ENCODE peak calls at places on chromosomes 5 and 9, in eight cellular contexts. One of them, this sample, is unnamed.

GRCh38 chr5:131628990-131629389 is 6.0 kb downstream of the RAPGEF6 start:
- DNase-seq in stimulated activated CD4-positive, alpha-beta T cell treated with anti-CD3 and anti-CD28 coated beads, TNF-alpha, amount 100 ng/mL, for 24 hours: no peak
- DNase-seq in sciatic nerve: no peak
- DNase-seq in right cardiac atrium: no peak
- DNase-seq in activated CD8-positive, alpha-beta memory T cell treated with anti-CD3 and anti-CD28 coated beads, Interleukin-2, amount 10 ng/mL, durations not matched to agents 7 days and 5 days: no peak
- DNase-seq in caudate nucleus: no peak
- DNase-seq in fibroblast of mammary gland: peak
- DNase-seq in heart left ventricle: no peak
- DNase-seq in this sample: no peak

GRCh38 chr9:123357748-123358059 is 1.7 kb downstream of the CRB2 start:
- DNase-seq in fibroblast of mammary gland: no peak
- DNase-seq in activated CD8-positive, alpha-beta memory T cell treated with anti-CD3 and anti-CD28 coated beads, Interleukin-2, amount 10 ng/mL, durations not matched to agents 7 days and 5 days: no peak
- DNase-seq in heart left ventricle: no peak
- DNase-seq in caudate nucleus: no peak
- DNase-seq in stimulated activated CD4-positive, alpha-beta T cell treated with anti-CD3 and anti-CD28 coated beads, TNF-alpha, amount 100 ng/mL, for 24 hours: no peak
- DNase-seq in right cardiac atrium: no peak
- DNase-seq in sciatic nerve: no peak
- DNase-seq in this sample: no peak

GRCh38 chr5:129460951-129461815 is 1.1 kb downstream of the ADAMTS19 start:
- DNase-seq in activated CD8-positive, alpha-beta memory T cell treated with anti-CD3 and anti-CD28 coated beads, Interleukin-2, amount 10 ng/mL, durations not matched to agents 7 days and 5 days: no peak
- DNase-seq in right cardiac atrium: peak
- DNase-seq in fibroblast of mammary gland: no peak
- DNase-seq in stimulated activated CD4-positive, alpha-beta T cell treated with anti-CD3 and anti-CD28 coated beads, TNF-alpha, amount 100 ng/mL, for 24 hours: peak
- DNase-seq in caudate nucleus: peak
- DNase-seq in heart left ventricle: peak
- DNase-seq in sciatic nerve: no peak
- DNase-seq in this sample: peak

GRCh38 chr5:140312067-140312790 is 9.3 kb upstream of the PFDN1 start:
- DNase-seq in right cardiac atrium: no peak
- DNase-seq in stimulated activated CD4-positive, alpha-beta T cell treated with anti-CD3 and anti-CD28 coated beads, TNF-alpha, amount 100 ng/mL, for 24 hours: no peak
- DNase-seq in heart left ventricle: no peak
- DNase-seq in fibroblast of mammary gland: peak
- DNase-seq in sciatic nerve: no peak
- DNase-seq in caudate nucleus: no peak
- DNase-seq in activated CD8-positive, alpha-beta memory T cell treated with anti-CD3 and anti-CD28 coated beads, Interleukin-2, amount 10 ng/mL, durations not matched to agents 7 days and 5 days: no peak
- DNase-seq in this sample: no peak

GRCh38 chr9:114348261-114348905 is 18.7 kb downstream of the ORM2 start:
- DNase-seq in heart left ventricle: no peak
- DNase-seq in right cardiac atrium: no peak
- DNase-seq in sciatic nerve: no peak
- DNase-seq in caudate nucleus: no peak
- DNase-seq in activated CD8-positive, alpha-beta memory T cell treated with anti-CD3 and anti-CD28 coated beads, Interleukin-2, amount 10 ng/mL, durations not matched to agents 7 days and 5 days: no peak
- DNase-seq in fibroblast of mammary gland: no peak
- DNase-seq in stimulated activated CD4-positive, alpha-beta T cell treated with anti-CD3 and anti-CD28 coated beads, TNF-alpha, amount 100 ng/mL, for 24 hours: no peak
- DNase-seq in this sample: no peak

GRCh38 chr5:56278267-56278826 is 45.2 kb upstream of the ANKRD55 start:
- DNase-seq in stimulated activated CD4-positive, alpha-beta T cell treated with anti-CD3 and anti-CD28 coated beads, TNF-alpha, amount 100 ng/mL, for 24 hours: no peak
- DNase-seq in activated CD8-positive, alpha-beta memory T cell treated with anti-CD3 and anti-CD28 coated beads, Interleukin-2, amount 10 ng/mL, durations not matched to agents 7 days and 5 days: no peak
- DNase-seq in fibroblast of mammary gland: peak
- DNase-seq in heart left ventricle: no peak
- DNase-seq in sciatic nerve: no peak
- DNase-seq in right cardiac atrium: no peak
- DNase-seq in caudate nucleus: no peak
- DNase-seq in this sample: no peak

GRCh38 chr5:105230516-105230915 is 1667.9 kb upstream of the NUDT12 start:
- DNase-seq in fibroblast of mammary gland: no peak
- DNase-seq in stimulated activated CD4-positive, alpha-beta T cell treated with anti-CD3 and anti-CD28 coated beads, TNF-alpha, amount 100 ng/mL, for 24 hours: no peak
- DNase-seq in right cardiac atrium: no peak
- DNase-seq in sciatic nerve: no peak
- DNase-seq in activated CD8-positive, alpha-beta memory T cell treated with anti-CD3 and anti-CD28 coated beads, Interleukin-2, amount 10 ng/mL, durations not matched to agents 7 days and 5 days: no peak
- DNase-seq in heart left ventricle: no peak
- DNase-seq in caudate nucleus: no peak
- DNase-seq in this sample: no peak

GRCh38 chr5:123422433-123423277 is 548 bp downstream of the CEP120 start:
- DNase-seq in right cardiac atrium: no peak
- DNase-seq in sciatic nerve: no peak
- DNase-seq in stimulated activated CD4-positive, alpha-beta T cell treated with anti-CD3 and anti-CD28 coated beads, TNF-alpha, amount 100 ng/mL, for 24 hours: no peak
- DNase-seq in heart left ventricle: no peak
- DNase-seq in activated CD8-positive, alpha-beta memory T cell treated with anti-CD3 and anti-CD28 coated beads, Interleukin-2, amount 10 ng/mL, durations not matched to agents 7 days and 5 days: no peak
- DNase-seq in fibroblast of mammary gland: peak
- DNase-seq in caudate nucleus: peak
- DNase-seq in this sample: peak

GRCh38 chr5:62732677-62733121 is 154.1 kb downstream of the LRRC70 start:
- DNase-seq in sciatic nerve: no peak
- DNase-seq in caudate nucleus: no peak
- DNase-seq in activated CD8-positive, alpha-beta memory T cell treated with anti-CD3 and anti-CD28 coated beads, Interleukin-2, amount 10 ng/mL, durations not matched to agents 7 days and 5 days: no peak
- DNase-seq in stimulated activated CD4-positive, alpha-beta T cell treated with anti-CD3 and anti-CD28 coated beads, TNF-alpha, amount 100 ng/mL, for 24 hours: no peak
- DNase-seq in fibroblast of mammary gland: peak
- DNase-seq in heart left ventricle: no peak
- DNase-seq in right cardiac atrium: no peak
- DNase-seq in this sample: peak

GRCh38 chr5:54571462-54571861 is 53.9 kb downstream of the SNX18 start:
- DNase-seq in activated CD8-positive, alpha-beta memory T cell treated with anti-CD3 and anti-CD28 coated beads, Interleukin-2, amount 10 ng/mL, durations not matched to agents 7 days and 5 days: no peak
- DNase-seq in heart left ventricle: no peak
- DNase-seq in caudate nucleus: no peak
- DNase-seq in right cardiac atrium: no peak
- DNase-seq in fibroblast of mammary gland: no peak
- DNase-seq in sciatic nerve: no peak
- DNase-seq in stimulated activated CD4-positive, alpha-beta T cell treated with anti-CD3 and anti-CD28 coated beads, TNF-alpha, amount 100 ng/mL, for 24 hours: no peak
- DNase-seq in this sample: no peak

GRCh38 chr5:139649082-139649991 is 1.2 kb downstream of the CXXC5 start:
- DNase-seq in sciatic nerve: peak
- DNase-seq in heart left ventricle: peak
- DNase-seq in right cardiac atrium: peak
- DNase-seq in activated CD8-positive, alpha-beta memory T cell treated with anti-CD3 and anti-CD28 coated beads, Interleukin-2, amount 10 ng/mL, durations not matched to agents 7 days and 5 days: no peak
- DNase-seq in fibroblast of mammary gland: no peak
- DNase-seq in caudate nucleus: peak
- DNase-seq in stimulated activated CD4-positive, alpha-beta T cell treated with anti-CD3 and anti-CD28 coated beads, TNF-alpha, amount 100 ng/mL, for 24 hours: no peak
- DNase-seq in this sample: peak

GRCh38 chr5:171592741-171593140 is 173.3 kb downstream of the FGF18 start:
- DNase-seq in activated CD8-positive, alpha-beta memory T cell treated with anti-CD3 and anti-CD28 coated beads, Interleukin-2, amount 10 ng/mL, durations not matched to agents 7 days and 5 days: no peak
- DNase-seq in fibroblast of mammary gland: peak
- DNase-seq in caudate nucleus: no peak
- DNase-seq in heart left ventricle: no peak
- DNase-seq in sciatic nerve: no peak
- DNase-seq in stimulated activated CD4-positive, alpha-beta T cell treated with anti-CD3 and anti-CD28 coated beads, TNF-alpha, amount 100 ng/mL, for 24 hours: no peak
- DNase-seq in right cardiac atrium: no peak
- DNase-seq in this sample: no peak

GRCh38 chr9:123551636-123552203 is 195.7 kb downstream of the CRB2 start:
- DNase-seq in stimulated activated CD4-positive, alpha-beta T cell treated with anti-CD3 and anti-CD28 coated beads, TNF-alpha, amount 100 ng/mL, for 24 hours: no peak
- DNase-seq in right cardiac atrium: no peak
- DNase-seq in fibroblast of mammary gland: no peak
- DNase-seq in activated CD8-positive, alpha-beta memory T cell treated with anti-CD3 and anti-CD28 coated beads, Interleukin-2, amount 10 ng/mL, durations not matched to agents 7 days and 5 days: no peak
- DNase-seq in sciatic nerve: no peak
- DNase-seq in caudate nucleus: no peak
- DNase-seq in heart left ventricle: no peak
- DNase-seq in this sample: no peak

GRCh38 chr5:371811-372555 is 50.5 kb downstream of the AHRR start:
- DNase-seq in sciatic nerve: peak
- DNase-seq in heart left ventricle: no peak
- DNase-seq in caudate nucleus: no peak
- DNase-seq in right cardiac atrium: no peak
- DNase-seq in fibroblast of mammary gland: no peak
- DNase-seq in activated CD8-positive, alpha-beta memory T cell treated with anti-CD3 and anti-CD28 coated beads, Interleukin-2, amount 10 ng/mL, durations not matched to agents 7 days and 5 days: peak
- DNase-seq in stimulated activated CD4-positive, alpha-beta T cell treated with anti-CD3 and anti-CD28 coated beads, TNF-alpha, amount 100 ng/mL, for 24 hours: no peak
- DNase-seq in this sample: no peak

GRCh38 chr5:179878222-179879002 is 19.8 kb upstream of the MRNIP start:
- DNase-seq in caudate nucleus: no peak
- DNase-seq in stimulated activated CD4-positive, alpha-beta T cell treated with anti-CD3 and anti-CD28 coated beads, TNF-alpha, amount 100 ng/mL, for 24 hours: no peak
- DNase-seq in heart left ventricle: peak
- DNase-seq in fibroblast of mammary gland: peak
- DNase-seq in right cardiac atrium: peak
- DNase-seq in sciatic nerve: no peak
- DNase-seq in activated CD8-positive, alpha-beta memory T cell treated with anti-CD3 and anti-CD28 coated beads, Interleukin-2, amount 10 ng/mL, durations not matched to agents 7 days and 5 days: no peak
- DNase-seq in this sample: no peak

GRCh38 chr5:63008195-63008594 is 429.6 kb downstream of the LRRC70 start:
- DNase-seq in sciatic nerve: no peak
- DNase-seq in heart left ventricle: peak
- DNase-seq in stimulated activated CD4-positive, alpha-beta T cell treated with anti-CD3 and anti-CD28 coated beads, TNF-alpha, amount 100 ng/mL, for 24 hours: no peak
- DNase-seq in right cardiac atrium: peak
- DNase-seq in caudate nucleus: no peak
- DNase-seq in activated CD8-positive, alpha-beta memory T cell treated with anti-CD3 and anti-CD28 coated beads, Interleukin-2, amount 10 ng/mL, durations not matched to agents 7 days and 5 days: no peak
- DNase-seq in fibroblast of mammary gland: no peak
- DNase-seq in this sample: no peak

GRCh38 chr9:118578467-118578866 is 790.8 kb downstream of the BRINP1 start:
- DNase-seq in caudate nucleus: no peak
- DNase-seq in right cardiac atrium: no peak
- DNase-seq in sciatic nerve: no peak
- DNase-seq in heart left ventricle: no peak
- DNase-seq in activated CD8-positive, alpha-beta memory T cell treated with anti-CD3 and anti-CD28 coated beads, Interleukin-2, amount 10 ng/mL, durations not matched to agents 7 days and 5 days: no peak
- DNase-seq in fibroblast of mammary gland: peak
- DNase-seq in stimulated activated CD4-positive, alpha-beta T cell treated with anti-CD3 and anti-CD28 coated beads, TNF-alpha, amount 100 ng/mL, for 24 hours: no peak
- DNase-seq in this sample: no peak

GRCh38 chr9:70395652-70396051 is 18.8 kb downstream of the KLF9 start:
- DNase-seq in sciatic nerve: no peak
- DNase-seq in fibroblast of mammary gland: no peak
- DNase-seq in heart left ventricle: no peak
- DNase-seq in activated CD8-positive, alpha-beta memory T cell treated with anti-CD3 and anti-CD28 coated beads, Interleukin-2, amount 10 ng/mL, durations not matched to agents 7 days and 5 days: no peak
- DNase-seq in right cardiac atrium: no peak
- DNase-seq in stimulated activated CD4-positive, alpha-beta T cell treated with anti-CD3 and anti-CD28 coated beads, TNF-alpha, amount 100 ng/mL, for 24 hours: no peak
- DNase-seq in caudate nucleus: no peak
- DNase-seq in this sample: no peak

GRCh38 chr5:54531536-54531935 is 14.0 kb downstream of the SNX18 start:
- DNase-seq in sciatic nerve: no peak
- DNase-seq in caudate nucleus: no peak
- DNase-seq in fibroblast of mammary gland: no peak
- DNase-seq in right cardiac atrium: no peak
- DNase-seq in activated CD8-positive, alpha-beta memory T cell treated with anti-CD3 and anti-CD28 coated beads, Interleukin-2, amount 10 ng/mL, durations not matched to agents 7 days and 5 days: no peak
- DNase-seq in stimulated activated CD4-positive, alpha-beta T cell treated with anti-CD3 and anti-CD28 coated beads, TNF-alpha, amount 100 ng/mL, for 24 hours: no peak
- DNase-seq in heart left ventricle: no peak
- DNase-seq in this sample: no peak

GRCh38 chr9:111870774-111871542 is 25.7 kb upstream of the UGCG start:
- DNase-seq in heart left ventricle: no peak
- DNase-seq in right cardiac atrium: no peak
- DNase-seq in caudate nucleus: no peak
- DNase-seq in fibroblast of mammary gland: no peak
- DNase-seq in stimulated activated CD4-positive, alpha-beta T cell treated with anti-CD3 and anti-CD28 coated beads, TNF-alpha, amount 100 ng/mL, for 24 hours: peak
- DNase-seq in activated CD8-positive, alpha-beta memory T cell treated with anti-CD3 and anti-CD28 coated beads, Interleukin-2, amount 10 ng/mL, durations not matched to agents 7 days and 5 days: peak
- DNase-seq in sciatic nerve: no peak
- DNase-seq in this sample: no peak

GRCh38 chr5:149834246-149834855 is 104.2 kb downstream of the PPARGC1B start:
- DNase-seq in stimulated activated CD4-positive, alpha-beta T cell treated with anti-CD3 and anti-CD28 coated beads, TNF-alpha, amount 100 ng/mL, for 24 hours: no peak
- DNase-seq in right cardiac atrium: no peak
- DNase-seq in activated CD8-positive, alpha-beta memory T cell treated with anti-CD3 and anti-CD28 coated beads, Interleukin-2, amount 10 ng/mL, durations not matched to agents 7 days and 5 days: peak
- DNase-seq in heart left ventricle: no peak
- DNase-seq in sciatic nerve: peak
- DNase-seq in fibroblast of mammary gland: peak
- DNase-seq in caudate nucleus: peak
- DNase-seq in this sample: peak

GRCh38 chr5:13987843-13988464 is 43.5 kb upstream of the DNAH5 start:
- DNase-seq in heart left ventricle: peak
- DNase-seq in sciatic nerve: no peak
- DNase-seq in fibroblast of mammary gland: peak
- DNase-seq in stimulated activated CD4-positive, alpha-beta T cell treated with anti-CD3 and anti-CD28 coated beads, TNF-alpha, amount 100 ng/mL, for 24 hours: peak
- DNase-seq in caudate nucleus: no peak
- DNase-seq in right cardiac atrium: no peak
- DNase-seq in activated CD8-positive, alpha-beta memory T cell treated with anti-CD3 and anti-CD28 coated beads, Interleukin-2, amount 10 ng/mL, durations not matched to agents 7 days and 5 days: no peak
- DNase-seq in this sample: peak

GRCh38 chr9:38414040-38414723 is 10.1 kb downstream of the IGFBPL1 start:
- DNase-seq in heart left ventricle: no peak
- DNase-seq in sciatic nerve: no peak
- DNase-seq in caudate nucleus: no peak
- DNase-seq in stimulated activated CD4-positive, alpha-beta T cell treated with anti-CD3 and anti-CD28 coated beads, TNF-alpha, amount 100 ng/mL, for 24 hours: no peak
- DNase-seq in activated CD8-positive, alpha-beta memory T cell treated with anti-CD3 and anti-CD28 coated beads, Interleukin-2, amount 10 ng/mL, durations not matched to agents 7 days and 5 days: no peak
- DNase-seq in right cardiac atrium: no peak
- DNase-seq in fibroblast of mammary gland: no peak
- DNase-seq in this sample: no peak

GRCh38 chr9:77897292-77897691 is 134.3 kb downstream of the GNAQ start:
- DNase-seq in caudate nucleus: no peak
- DNase-seq in right cardiac atrium: peak
- DNase-seq in fibroblast of mammary gland: no peak
- DNase-seq in stimulated activated CD4-positive, alpha-beta T cell treated with anti-CD3 and anti-CD28 coated beads, TNF-alpha, amount 100 ng/mL, for 24 hours: no peak
- DNase-seq in activated CD8-positive, alpha-beta memory T cell treated with anti-CD3 and anti-CD28 coated beads, Interleukin-2, amount 10 ng/mL, durations not matched to agents 7 days and 5 days: no peak
- DNase-seq in heart left ventricle: no peak
- DNase-seq in sciatic nerve: no peak
- DNase-seq in this sample: peak

GRCh38 chr9:99416007-99416406 is 193.9 kb downstream of the SEC61B start:
- DNase-seq in stimulated activated CD4-positive, alpha-beta T cell treated with anti-CD3 and anti-CD28 coated beads, TNF-alpha, amount 100 ng/mL, for 24 hours: no peak
- DNase-seq in fibroblast of mammary gland: peak
- DNase-seq in right cardiac atrium: no peak
- DNase-seq in caudate nucleus: no peak
- DNase-seq in sciatic nerve: no peak
- DNase-seq in activated CD8-positive, alpha-beta memory T cell treated with anti-CD3 and anti-CD28 coated beads, Interleukin-2, amount 10 ng/mL, durations not matched to agents 7 days and 5 days: no peak
- DNase-seq in heart left ventricle: no peak
- DNase-seq in this sample: no peak

This sample was measured in NCI-H1417.